ENCODE peak calls at places on chromosomes 5 and 9, in ten cellular contexts. One of them, this sample, is unnamed.

GRCh38 chr5:92518318-92518913 is 1062.6 kb downstream of the NR2F1-AS1 start:
- DNase-seq in tibial artery: no peak
- DNase-seq in activated naive CD8-positive, alpha-beta T cell treated with anti-CD3 and anti-CD28 coated beads, Interleukin-2, amount 50 U/mL, for 16 hours: no peak
- DNase-seq in A172: peak
- DNase-seq in iris pigment epithelial cell: peak
- DNase-seq in fibroblast of lung: peak
- DNase-seq in AG09309: no peak
- DNase-seq in H7: peak
- DNase-seq in HT-29: peak
- DNase-seq in cardiac septum: no peak
- DNase-seq in this sample: no peak

GRCh38 chr5:33981408-33982171 is 2.9 kb downstream of the SLC45A2 start:
- DNase-seq in tibial artery: no peak
- DNase-seq in activated naive CD8-positive, alpha-beta T cell treated with anti-CD3 and anti-CD28 coated beads, Interleukin-2, amount 50 U/mL, for 16 hours: no peak
- DNase-seq in A172: peak
- DNase-seq in iris pigment epithelial cell: peak
- DNase-seq in fibroblast of lung: peak
- DNase-seq in AG09309: no peak
- DNase-seq in H7: no peak
- DNase-seq in HT-29: no peak
- DNase-seq in cardiac septum: no peak
- DNase-seq in this sample: no peak

GRCh38 chr5:157241483-157241882 is 24.4 kb upstream of the CYFIP2 start:
- DNase-seq in tibial artery: no peak
- DNase-seq in activated naive CD8-positive, alpha-beta T cell treated with anti-CD3 and anti-CD28 coated beads, Interleukin-2, amount 50 U/mL, for 16 hours: no peak
- DNase-seq in A172: no peak
- DNase-seq in iris pigment epithelial cell: no peak
- DNase-seq in fibroblast of lung: peak
- DNase-seq in AG09309: no peak
- DNase-seq in H7: no peak
- DNase-seq in HT-29: no peak
- DNase-seq in cardiac septum: no peak
- DNase-seq in this sample: no peak

GRCh38 chr5:172802585-172803176 is 31.4 kb upstream of the ERGIC1 start:
- DNase-seq in tibial artery: peak
- DNase-seq in activated naive CD8-positive, alpha-beta T cell treated with anti-CD3 and anti-CD28 coated beads, Interleukin-2, amount 50 U/mL, for 16 hours: no peak
- DNase-seq in A172: peak
- DNase-seq in iris pigment epithelial cell: peak
- DNase-seq in fibroblast of lung: peak
- DNase-seq in AG09309: no peak
- DNase-seq in H7: no peak
- DNase-seq in HT-29: no peak
- DNase-seq in cardiac septum: no peak
- DNase-seq in this sample: no peak

GRCh38 chr9:37593877-37594448 is 1.6 kb upstream of the TOMM5 start:
- DNase-seq in tibial artery: no peak
- DNase-seq in activated naive CD8-positive, alpha-beta T cell treated with anti-CD3 and anti-CD28 coated beads, Interleukin-2, amount 50 U/mL, for 16 hours: no peak
- DNase-seq in A172: no peak
- DNase-seq in iris pigment epithelial cell: no peak
- DNase-seq in fibroblast of lung: no peak
- DNase-seq in AG09309: no peak
- DNase-seq in H7: no peak
- DNase-seq in HT-29: no peak
- DNase-seq in cardiac septum: no peak
- DNase-seq in this sample: no peak

GRCh38 chr9:124309665-124310064 is 51.9 kb downstream of the NEK6 start:
- DNase-seq in tibial artery: peak
- DNase-seq in activated naive CD8-positive, alpha-beta T cell treated with anti-CD3 and anti-CD28 coated beads, Interleukin-2, amount 50 U/mL, for 16 hours: no peak
- DNase-seq in A172: peak
- DNase-seq in iris pigment epithelial cell: peak
- DNase-seq in fibroblast of lung: peak
- DNase-seq in AG09309: peak
- DNase-seq in H7: peak
- DNase-seq in HT-29: peak
- DNase-seq in cardiac septum: no peak
- DNase-seq in this sample: no peak

GRCh38 chr9:35521708-35522107 is 31.8 kb downstream of the RUSC2 start:
- DNase-seq in tibial artery: peak
- DNase-seq in activated naive CD8-positive, alpha-beta T cell treated with anti-CD3 and anti-CD28 coated beads, Interleukin-2, amount 50 U/mL, for 16 hours: no peak
- DNase-seq in A172: no peak
- DNase-seq in iris pigment epithelial cell: peak
- DNase-seq in fibroblast of lung: peak
- DNase-seq in AG09309: no peak
- DNase-seq in H7: no peak
- DNase-seq in HT-29: no peak
- DNase-seq in cardiac septum: no peak
- DNase-seq in this sample: no peak

GRCh38 chr9:30348904-30349303 is 2035.5 kb upstream of the ACO1 start:
- DNase-seq in tibial artery: peak
- DNase-seq in activated naive CD8-positive, alpha-beta T cell treated with anti-CD3 and anti-CD28 coated beads, Interleukin-2, amount 50 U/mL, for 16 hours: no peak
- DNase-seq in A172: no peak
- DNase-seq in iris pigment epithelial cell: no peak
- DNase-seq in fibroblast of lung: no peak
- DNase-seq in AG09309: no peak
- DNase-seq in H7: no peak
- DNase-seq in HT-29: no peak
- DNase-seq in cardiac septum: no peak
- DNase-seq in this sample: no peak

GRCh38 chr5:172692981-172693380 is 51.9 kb downstream of the NEURL1B start:
- DNase-seq in tibial artery: no peak
- DNase-seq in activated naive CD8-positive, alpha-beta T cell treated with anti-CD3 and anti-CD28 coated beads, Interleukin-2, amount 50 U/mL, for 16 hours: no peak
- DNase-seq in A172: no peak
- DNase-seq in iris pigment epithelial cell: no peak
- DNase-seq in fibroblast of lung: peak
- DNase-seq in AG09309: no peak
- DNase-seq in H7: peak
- DNase-seq in HT-29: no peak
- DNase-seq in cardiac septum: no peak
- DNase-seq in this sample: no peak

GRCh38 chr5:100772548-100772947 is 130.5 kb downstream of the ST8SIA4 start:
- DNase-seq in tibial artery: no peak
- DNase-seq in activated naive CD8-positive, alpha-beta T cell treated with anti-CD3 and anti-CD28 coated beads, Interleukin-2, amount 50 U/mL, for 16 hours: no peak
- DNase-seq in A172: no peak
- DNase-seq in iris pigment epithelial cell: no peak
- DNase-seq in fibroblast of lung: no peak
- DNase-seq in AG09309: no peak
- DNase-seq in H7: peak
- DNase-seq in HT-29: no peak
- DNase-seq in cardiac septum: no peak
- DNase-seq in this sample: no peak

GRCh38 chr5:169647566-169647965 is 10.5 kb downstream of the DOCK2 start:
- DNase-seq in tibial artery: no peak
- DNase-seq in activated naive CD8-positive, alpha-beta T cell treated with anti-CD3 and anti-CD28 coated beads, Interleukin-2, amount 50 U/mL, for 16 hours: no peak
- DNase-seq in A172: no peak
- DNase-seq in iris pigment epithelial cell: no peak
- DNase-seq in fibroblast of lung: no peak
- DNase-seq in AG09309: no peak
- DNase-seq in H7: no peak
- DNase-seq in HT-29: no peak
- DNase-seq in cardiac septum: no peak
- DNase-seq in this sample: no peak

GRCh38 chr5:2685651-2686050 is 65.8 kb downstream of the IRX2 start:
- DNase-seq in tibial artery: no peak
- DNase-seq in activated naive CD8-positive, alpha-beta T cell treated with anti-CD3 and anti-CD28 coated beads, Interleukin-2, amount 50 U/mL, for 16 hours: no peak
- DNase-seq in A172: no peak
- DNase-seq in iris pigment epithelial cell: no peak
- DNase-seq in fibroblast of lung: peak
- DNase-seq in AG09309: no peak
- DNase-seq in H7: no peak
- DNase-seq in HT-29: peak
- DNase-seq in cardiac septum: no peak
- DNase-seq in this sample: no peak

GRCh38 chr5:74233571-74233970 is 407.0 kb downstream of the ENC1 start:
- DNase-seq in tibial artery: no peak
- DNase-seq in activated naive CD8-positive, alpha-beta T cell treated with anti-CD3 and anti-CD28 coated beads, Interleukin-2, amount 50 U/mL, for 16 hours: no peak
- DNase-seq in A172: peak
- DNase-seq in iris pigment epithelial cell: peak
- DNase-seq in fibroblast of lung: peak
- DNase-seq in AG09309: no peak
- DNase-seq in H7: no peak
- DNase-seq in HT-29: peak
- DNase-seq in cardiac septum: no peak
- DNase-seq in this sample: no peak

GRCh38 chr5:50967388-50968039 is 301.1 kb downstream of the PARP8 start:
- DNase-seq in tibial artery: no peak
- DNase-seq in activated naive CD8-positive, alpha-beta T cell treated with anti-CD3 and anti-CD28 coated beads, Interleukin-2, amount 50 U/mL, for 16 hours: no peak
- DNase-seq in A172: no peak
- DNase-seq in iris pigment epithelial cell: no peak
- DNase-seq in fibroblast of lung: no peak
- DNase-seq in AG09309: no peak
- DNase-seq in H7: peak
- DNase-seq in HT-29: no peak
- DNase-seq in cardiac septum: no peak
- DNase-seq in this sample: no peak

GRCh38 chr5:114325552-114325951 is 36.3 kb upstream of the KCNN2 start:
- DNase-seq in tibial artery: no peak
- DNase-seq in activated naive CD8-positive, alpha-beta T cell treated with anti-CD3 and anti-CD28 coated beads, Interleukin-2, amount 50 U/mL, for 16 hours: no peak
- DNase-seq in A172: peak
- DNase-seq in iris pigment epithelial cell: peak
- DNase-seq in fibroblast of lung: peak
- DNase-seq in AG09309: no peak
- DNase-seq in H7: no peak
- DNase-seq in HT-29: no peak
- DNase-seq in cardiac septum: no peak
- DNase-seq in this sample: no peak

GRCh38 chr9:78462616-78463015 is 165.7 kb downstream of the PSAT1 start:
- DNase-seq in tibial artery: no peak
- DNase-seq in activated naive CD8-positive, alpha-beta T cell treated with anti-CD3 and anti-CD28 coated beads, Interleukin-2, amount 50 U/mL, for 16 hours: no peak
- DNase-seq in A172: no peak
- DNase-seq in iris pigment epithelial cell: peak
- DNase-seq in fibroblast of lung: peak
- DNase-seq in AG09309: no peak
- DNase-seq in H7: no peak
- DNase-seq in HT-29: peak
- DNase-seq in cardiac septum: no peak
- DNase-seq in this sample: no peak

GRCh38 chr5:6704361-6704851 is 8.8 kb upstream of the TENT4A start:
- DNase-seq in tibial artery: peak
- DNase-seq in activated naive CD8-positive, alpha-beta T cell treated with anti-CD3 and anti-CD28 coated beads, Interleukin-2, amount 50 U/mL, for 16 hours: no peak
- DNase-seq in A172: peak
- DNase-seq in iris pigment epithelial cell: peak
- DNase-seq in fibroblast of lung: peak
- DNase-seq in AG09309: peak
- DNase-seq in H7: no peak
- DNase-seq in HT-29: no peak
- DNase-seq in cardiac septum: peak
- DNase-seq in this sample: no peak

GRCh38 chr5:172150514-172151425 is 37.3 kb downstream of the STK10 start:
- DNase-seq in tibial artery: peak
- DNase-seq in activated naive CD8-positive, alpha-beta T cell treated with anti-CD3 and anti-CD28 coated beads, Interleukin-2, amount 50 U/mL, for 16 hours: no peak
- DNase-seq in A172: no peak
- DNase-seq in iris pigment epithelial cell: no peak
- DNase-seq in fibroblast of lung: peak
- DNase-seq in AG09309: no peak
- DNase-seq in H7: peak
- DNase-seq in HT-29: no peak
- DNase-seq in cardiac septum: peak
- DNase-seq in this sample: no peak

GRCh38 chr5:91307023-91307422 is 76.1 kb downstream of the ARRDC3 start:
- DNase-seq in tibial artery: peak
- DNase-seq in activated naive CD8-positive, alpha-beta T cell treated with anti-CD3 and anti-CD28 coated beads, Interleukin-2, amount 50 U/mL, for 16 hours: no peak
- DNase-seq in A172: no peak
- DNase-seq in iris pigment epithelial cell: no peak
- DNase-seq in fibroblast of lung: no peak
- DNase-seq in AG09309: peak
- DNase-seq in H7: no peak
- DNase-seq in HT-29: no peak
- DNase-seq in cardiac septum: no peak
- DNase-seq in this sample: no peak

GRCh38 chr5:170638051-170638450 is 134.2 kb downstream of the KCNIP1 start:
- DNase-seq in tibial artery: peak
- DNase-seq in activated naive CD8-positive, alpha-beta T cell treated with anti-CD3 and anti-CD28 coated beads, Interleukin-2, amount 50 U/mL, for 16 hours: no peak
- DNase-seq in A172: no peak
- DNase-seq in iris pigment epithelial cell: no peak
- DNase-seq in fibroblast of lung: no peak
- DNase-seq in AG09309: no peak
- DNase-seq in H7: no peak
- DNase-seq in HT-29: no peak
- DNase-seq in cardiac septum: no peak
- DNase-seq in this sample: no peak

GRCh38 chr9:109880276-109881169 is 100.5 kb downstream of the PALM2AKAP2 start:
- DNase-seq in tibial artery: no peak
- DNase-seq in activated naive CD8-positive, alpha-beta T cell treated with anti-CD3 and anti-CD28 coated beads, Interleukin-2, amount 50 U/mL, for 16 hours: no peak
- DNase-seq in A172: peak
- DNase-seq in iris pigment epithelial cell: peak
- DNase-seq in fibroblast of lung: peak
- DNase-seq in AG09309: no peak
- DNase-seq in H7: peak
- DNase-seq in HT-29: peak
- DNase-seq in cardiac septum: no peak
- DNase-seq in this sample: no peak

GRCh38 chr5:147670815-147671214 is 111.7 kb downstream of the JAKMIP2 start:
- DNase-seq in tibial artery: no peak
- DNase-seq in activated naive CD8-positive, alpha-beta T cell treated with anti-CD3 and anti-CD28 coated beads, Interleukin-2, amount 50 U/mL, for 16 hours: no peak
- DNase-seq in A172: no peak
- DNase-seq in iris pigment epithelial cell: no peak
- DNase-seq in fibroblast of lung: no peak
- DNase-seq in AG09309: no peak
- DNase-seq in H7: no peak
- DNase-seq in HT-29: no peak
- DNase-seq in cardiac septum: no peak
- DNase-seq in this sample: no peak

GRCh38 chr9:89153618-89154017 is 25.0 kb downstream of the SHC3 start:
- DNase-seq in tibial artery: no peak
- DNase-seq in activated naive CD8-positive, alpha-beta T cell treated with anti-CD3 and anti-CD28 coated beads, Interleukin-2, amount 50 U/mL, for 16 hours: no peak
- DNase-seq in A172: peak
- DNase-seq in iris pigment epithelial cell: peak
- DNase-seq in fibroblast of lung: peak
- DNase-seq in AG09309: no peak
- DNase-seq in H7: no peak
- DNase-seq in HT-29: no peak
- DNase-seq in cardiac septum: no peak
- DNase-seq in this sample: no peak

GRCh38 chr9:108775901-108776306 is 79.9 kb downstream of the ACTL7B start:
- DNase-seq in tibial artery: no peak
- DNase-seq in activated naive CD8-positive, alpha-beta T cell treated with anti-CD3 and anti-CD28 coated beads, Interleukin-2, amount 50 U/mL, for 16 hours: no peak
- DNase-seq in A172: no peak
- DNase-seq in iris pigment epithelial cell: no peak
- DNase-seq in fibroblast of lung: no peak
- DNase-seq in AG09309: no peak
- DNase-seq in H7: no peak
- DNase-seq in HT-29: no peak
- DNase-seq in cardiac septum: no peak
- DNase-seq in this sample: no peak

GRCh38 chr5:168773231-168773630 is 194.1 kb upstream of the PANK3 start:
- DNase-seq in tibial artery: no peak
- DNase-seq in activated naive CD8-positive, alpha-beta T cell treated with anti-CD3 and anti-CD28 coated beads, Interleukin-2, amount 50 U/mL, for 16 hours: no peak
- DNase-seq in A172: no peak
- DNase-seq in iris pigment epithelial cell: no peak
- DNase-seq in fibroblast of lung: no peak
- DNase-seq in AG09309: no peak
- DNase-seq in H7: no peak
- DNase-seq in HT-29: no peak
- DNase-seq in cardiac septum: no peak
- DNase-seq in this sample: no peak

GRCh38 chr5:142184939-142185526 is 76.5 kb downstream of the NDFIP1 start:
- DNase-seq in tibial artery: no peak
- DNase-seq in activated naive CD8-positive, alpha-beta T cell treated with anti-CD3 and anti-CD28 coated beads, Interleukin-2, amount 50 U/mL, for 16 hours: no peak
- DNase-seq in A172: no peak
- DNase-seq in iris pigment epithelial cell: no peak
- DNase-seq in fibroblast of lung: no peak
- DNase-seq in AG09309: no peak
- DNase-seq in H7: peak
- DNase-seq in HT-29: no peak
- DNase-seq in cardiac septum: no peak
- DNase-seq in this sample: no peak

GRCh38 chr5:130528474-130528873 is 624.2 kb downstream of the CHSY3 start:
- DNase-seq in tibial artery: no peak
- DNase-seq in activated naive CD8-positive, alpha-beta T cell treated with anti-CD3 and anti-CD28 coated beads, Interleukin-2, amount 50 U/mL, for 16 hours: no peak
- DNase-seq in A172: peak
- DNase-seq in iris pigment epithelial cell: peak
- DNase-seq in fibroblast of lung: peak
- DNase-seq in AG09309: peak
- DNase-seq in H7: no peak
- DNase-seq in HT-29: no peak
- DNase-seq in cardiac septum: no peak
- DNase-seq in this sample: no peak

GRCh38 chr5:159553792-159554191 is 223.5 kb upstream of the IL12B start:
- DNase-seq in tibial artery: no peak
- DNase-seq in activated naive CD8-positive, alpha-beta T cell treated with anti-CD3 and anti-CD28 coated beads, Interleukin-2, amount 50 U/mL, for 16 hours: no peak
- DNase-seq in A172: no peak
- DNase-seq in iris pigment epithelial cell: no peak
- DNase-seq in fibroblast of lung: no peak
- DNase-seq in AG09309: no peak
- DNase-seq in H7: no peak
- DNase-seq in HT-29: no peak
- DNase-seq in cardiac septum: no peak
- DNase-seq in this sample: no peak